ENCODE peak calls at places on chromosomes 4 and X, in seven cellular contexts. N is fibroblast of lung; K is left lung; X is lower lobe of right lung; C is CD8-positive, alpha-beta T cell; M is psoas muscle; E is CD8-positive, alpha-beta memory T cell. R is an unnamed sample.

GRCh38 chrX:39508300-39508692 is 589.5 kb downstream of the BCOR start:
- DNase-seq in N (no peak), K (no peak), X (no peak), C (no peak), M (no peak), E (no peak), R (no peak)

GRCh38 chr4:24763631-24764302 is 31.6 kb upstream of the SOD3 start:
- DNase-seq in N (peak), K (peak), X (no peak), C (no peak), M (peak), E (no peak), R (no peak)

GRCh38 chrX:136162827-136163427 is 15.6 kb downstream of the FHL1 start:
- DNase-seq in N (peak), K (no peak), X (peak), C (peak), M (peak), E (peak), R (no peak)

GRCh38 chrX:9312922-9313867 is 151.7 kb upstream of the TBL1X start:
- DNase-seq in N (no peak), K (peak), X (peak), C (peak), M (peak), E (peak), R (no peak)

GRCh38 chr4:42357325-42357724 is 40.0 kb upstream of the SHISA3 start:
- DNase-seq in N (no peak), K (no peak), X (no peak), C (no peak), M (no peak), E (no peak), R (no peak)

GRCh38 chr4:24279492-24279891 is 304.9 kb downstream of the DHX15 start:
- DNase-seq in N (no peak), K (no peak), X (no peak), C (no peak), M (no peak), E (no peak), R (no peak)

GRCh38 chr4:4334798-4335520 is 44.9 kb downstream of the ZBTB49 start:
- DNase-seq in N (peak), K (peak), X (peak), C (peak), M (peak), E (peak), R (no peak)

GRCh38 chr4:68359508-68359907 is 9.6 kb upstream of the YTHDC1 start:
- DNase-seq in N (no peak), K (no peak), X (no peak), C (no peak), M (no peak), E (no peak), R (no peak)

DNA sequence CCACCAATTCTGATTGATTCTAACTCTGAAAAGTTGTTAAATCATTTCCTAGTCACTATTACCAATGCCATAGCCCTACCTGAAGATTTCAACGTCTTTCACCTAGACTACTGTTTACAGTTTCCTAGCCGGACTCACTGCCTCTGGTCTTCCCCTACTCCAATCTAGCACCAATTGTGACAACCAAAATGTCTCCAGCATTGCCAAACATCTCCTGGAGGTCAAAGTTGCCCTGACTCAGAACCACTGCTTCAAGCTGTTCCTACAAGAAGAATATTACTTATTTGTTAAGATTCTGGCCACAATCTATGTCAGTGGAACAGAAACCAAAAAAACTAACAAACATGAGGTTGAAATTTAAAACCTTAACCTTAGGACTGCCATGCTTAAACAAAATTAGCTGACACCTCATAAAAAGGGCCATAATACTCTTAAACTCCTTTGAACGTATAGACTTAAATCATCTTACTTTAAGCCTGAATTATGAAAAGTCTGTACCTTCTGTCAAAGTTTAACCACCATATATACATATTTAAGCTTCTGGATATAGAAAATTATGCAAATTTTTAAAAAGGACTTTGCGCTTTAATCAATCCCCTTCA is 2.1 kb downstream of the PDS5A start:
- DNase-seq in N (peak), K (no peak), X (no peak), C (no peak), M (no peak), E (no peak), R (no peak)
- H3K27ac ChIP-seq in N (no peak), K (peak), X (peak), C (no peak), M (no peak), E (peak), R (no peak)

DNA sequence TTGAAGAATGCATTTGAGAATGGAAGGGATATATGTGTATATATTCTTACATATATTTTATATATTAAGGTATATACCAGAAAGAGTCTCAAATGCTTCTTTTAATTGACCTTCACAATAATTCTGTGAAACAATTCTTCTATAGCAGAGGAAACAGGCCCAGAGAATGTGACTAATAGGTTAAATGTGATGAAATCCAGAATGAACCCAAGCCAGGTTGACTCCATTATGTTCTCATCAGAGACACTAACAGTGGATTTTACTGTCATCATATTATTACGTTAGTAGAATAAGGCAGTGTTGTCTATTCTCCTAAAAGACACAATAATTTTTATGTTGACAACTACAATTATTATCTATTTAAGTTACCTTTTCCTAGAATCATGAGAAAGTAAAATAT is 56.1 kb upstream of the ANKRD50 start:
- DNase-seq in N (no peak), K (no peak), X (no peak), C (no peak), M (no peak), E (no peak), R (no peak)
- H3K27ac ChIP-seq in N (no peak), K (no peak), X (no peak), C (no peak), M (no peak), E (no peak), R (no peak)

DNA sequence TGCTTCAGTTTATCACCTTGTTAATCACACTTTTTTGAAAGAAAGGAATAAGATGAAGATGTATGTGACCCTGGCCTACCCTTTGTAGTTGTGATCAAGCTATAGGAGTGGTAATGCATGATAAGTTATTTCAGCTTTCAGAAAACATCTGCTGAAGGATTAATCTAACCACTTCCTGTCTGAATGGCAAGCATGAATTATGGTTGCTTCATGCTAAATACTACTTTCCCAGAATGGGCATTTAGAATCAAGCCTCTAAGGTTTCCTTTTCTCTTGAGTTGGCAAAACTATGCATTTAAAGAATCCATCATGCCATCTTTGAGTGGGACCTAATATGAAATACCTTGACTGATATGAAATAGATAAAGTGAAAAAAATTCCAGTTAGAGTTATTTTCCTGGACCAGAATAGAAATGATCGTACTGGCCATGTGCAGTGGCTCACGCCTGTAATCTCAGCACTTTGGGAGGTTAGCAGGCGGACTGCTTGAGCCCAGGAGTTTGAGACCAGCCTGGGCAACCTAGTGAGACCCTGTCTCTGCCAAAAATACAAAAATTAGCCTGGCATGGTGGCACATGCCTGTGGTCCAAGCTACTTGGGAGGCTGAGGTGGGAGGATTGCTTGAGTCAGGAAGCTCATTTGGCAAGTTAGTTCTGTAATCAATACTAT is 59.1 kb downstream of the ANXA3 start:
- DNase-seq in N (peak), K (no peak), X (no peak), C (no peak), M (no peak), E (no peak), R (no peak)
- H3K27ac ChIP-seq in N (no peak), K (no peak), X (no peak), C (no peak), M (no peak), E (no peak), R (no peak)

DNA sequence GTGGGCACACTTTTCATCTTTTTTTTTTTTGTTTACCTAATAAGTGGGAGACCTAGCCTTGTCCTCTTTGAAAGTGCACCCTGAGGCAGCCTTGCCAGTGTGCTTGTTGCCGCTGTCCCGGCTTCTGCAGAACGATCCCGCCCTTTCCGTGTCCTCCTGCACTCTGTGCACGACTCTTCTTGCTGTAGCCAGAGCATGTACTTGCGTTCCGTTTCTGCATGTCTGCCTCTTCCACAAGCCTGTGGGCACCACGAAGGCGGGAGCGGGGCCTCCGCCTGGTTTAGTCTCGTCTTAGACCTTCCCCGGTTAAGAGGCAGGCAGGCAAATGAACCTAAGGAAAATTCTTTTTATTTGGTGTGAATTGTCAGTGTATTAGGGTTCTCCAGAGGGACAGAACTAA is 32.6 kb upstream of the TBC1D14 start:
- DNase-seq in N (no peak), K (no peak), X (no peak), C (no peak), M (no peak), E (no peak), R (no peak)
- H3K27ac ChIP-seq in N (no peak), K (no peak), X (peak), C (no peak), M (peak), E (no peak), R (no peak)

DNA sequence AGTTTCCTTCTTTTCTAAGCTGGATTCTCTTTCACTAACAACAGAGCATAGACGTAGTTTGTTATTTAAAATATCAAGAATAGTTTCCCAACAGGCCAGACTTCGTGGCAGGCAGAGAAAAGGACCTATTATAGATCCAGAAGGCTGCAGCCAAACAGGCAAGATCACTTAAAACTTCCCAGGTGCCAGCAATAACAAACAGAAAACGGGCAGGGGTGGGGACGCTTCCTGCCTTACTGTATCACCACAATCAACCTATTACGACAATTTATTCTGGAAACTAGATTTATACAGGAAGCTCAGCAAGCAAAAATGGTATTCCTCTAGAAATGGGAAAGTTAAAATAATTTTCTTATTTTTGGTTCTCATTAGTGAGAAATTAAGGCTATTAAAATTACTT is 22.1 kb downstream of the RWDD4 start:
- DNase-seq in N (peak), K (no peak), X (no peak), C (no peak), M (no peak), E (no peak), R (no peak)
- H3K27ac ChIP-seq in N (no peak), K (no peak), X (peak), C (no peak), M (no peak), E (no peak), R (peak)

DNA sequence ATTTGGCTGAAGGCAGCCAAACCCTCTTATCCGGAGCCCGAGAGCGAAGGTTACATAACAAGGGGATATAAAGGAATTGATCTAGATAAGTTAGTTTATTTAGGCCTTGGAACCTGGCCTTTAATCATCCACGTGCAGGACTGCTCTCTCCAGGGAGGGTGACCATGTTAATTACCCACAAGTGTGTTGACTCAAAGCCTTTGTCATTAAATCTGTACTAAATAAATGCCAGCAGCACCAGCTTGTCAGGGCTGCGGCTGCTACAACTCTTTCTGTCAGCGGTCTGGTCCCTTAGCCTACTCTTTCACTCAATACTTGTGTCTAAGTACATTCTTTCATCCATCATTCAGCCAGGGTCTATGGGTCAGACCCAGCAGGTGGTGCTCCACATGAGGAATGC is 206.1 kb downstream of the TBCK start:
- DNase-seq in N (no peak), K (no peak), X (no peak), C (no peak), M (no peak), E (no peak), R (no peak)
- H3K27ac ChIP-seq in N (no peak), K (no peak), X (no peak), C (no peak), M (no peak), E (no peak), R (no peak)

GRCh38 chr4:11701978-11702377 is 273.3 kb upstream of the HS3ST1 start:
- DNase-seq in N (no peak), K (no peak), X (no peak), C (no peak), M (no peak), E (no peak), R (no peak)

GRCh38 chr4:11693693-11694092 is 265.0 kb upstream of the HS3ST1 start:
- DNase-seq in N (no peak), K (no peak), X (no peak), C (no peak), M (no peak), E (no peak), R (no peak)

GRCh38 chr4:11698846-11699590 is 270.3 kb upstream of the HS3ST1 start:
- DNase-seq in N (peak), K (no peak), X (no peak), C (no peak), M (no peak), E (no peak), R (no peak)

GRCh38 chr4:11700751-11701226 is 272.1 kb upstream of the HS3ST1 start:
- DNase-seq in N (peak), K (no peak), X (no peak), C (no peak), M (no peak), E (no peak), R (no peak)

DNA sequence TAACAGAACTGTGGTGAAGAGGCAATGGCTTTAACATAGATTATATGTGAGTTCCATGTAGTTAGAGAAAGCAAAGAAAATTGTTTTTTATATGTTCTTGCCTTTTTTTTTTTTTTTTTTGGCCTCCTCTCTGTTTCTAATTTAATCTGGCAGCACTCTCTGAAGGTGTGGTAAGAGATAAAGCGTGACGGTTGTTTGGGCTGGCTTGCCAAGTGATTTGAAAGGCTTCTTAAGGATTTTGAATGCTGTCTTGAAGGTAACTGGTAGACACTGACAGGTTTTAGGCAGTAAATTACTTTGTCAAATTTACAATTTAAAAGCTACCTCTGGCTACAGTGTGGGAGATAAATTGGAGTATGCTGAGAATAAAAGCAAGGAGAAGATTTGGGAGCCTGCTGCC is 269.3 kb upstream of the HS3ST1 start:
- DNase-seq in N (peak), K (no peak), X (no peak), C (no peak), M (no peak), E (no peak), R (no peak)
- H3K27ac ChIP-seq in N (no peak), K (no peak), X (no peak), C (no peak), M (no peak), E (no peak), R (peak)

DNA sequence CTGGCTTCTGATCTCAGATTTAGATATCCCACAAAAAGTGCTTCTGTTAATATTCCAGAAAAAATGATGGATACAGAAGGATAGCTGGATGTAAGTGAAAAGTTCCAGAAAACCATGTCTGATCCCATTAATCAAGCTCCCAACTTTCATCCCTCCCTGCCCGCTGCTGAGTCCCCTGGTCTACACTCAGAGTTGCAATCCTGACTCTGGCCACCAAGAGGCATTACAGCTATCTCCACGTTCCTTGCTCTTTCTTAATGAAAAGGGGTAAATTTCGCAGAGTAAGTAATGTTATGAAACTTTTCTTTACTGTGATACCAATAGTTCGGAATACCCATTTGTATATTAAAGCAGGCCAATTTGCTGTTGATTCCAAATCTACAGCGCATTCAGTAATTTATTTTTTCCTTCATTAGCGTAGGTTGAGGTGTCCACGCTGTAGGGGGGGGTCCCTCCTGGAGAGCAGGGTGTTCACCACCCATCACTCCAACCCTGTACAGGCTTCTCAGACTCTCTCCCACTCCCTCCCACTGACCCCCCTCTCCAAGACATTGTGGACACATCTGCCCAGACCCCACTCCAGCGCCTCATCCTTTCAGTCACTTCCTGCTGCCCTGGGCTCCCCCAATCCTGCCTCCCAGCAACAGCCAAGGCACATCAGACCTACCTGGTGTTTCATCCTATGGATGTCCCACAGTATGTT is 55.1 kb downstream of the RAB40A start:
- DNase-seq in N (peak), K (peak), X (no peak), C (peak), M (no peak), E (peak), R (no peak)
- H3K27ac ChIP-seq in N (no peak), K (no peak), X (no peak), C (no peak), M (no peak), E (no peak), R (no peak)